ENCODE peak calls at places on chromosomes 1 and 21, in six cellular contexts. H is heart left ventricle, E is progenitor cell of endocrine pancreas, U is dorsolateral prefrontal cortex, G is GM13976, Y is psoas muscle. W is an unnamed sample.

GRCh38 chr1:115088871-115089442 is 346 bp downstream of the TSPAN2 start:
- DNase-seq in H (no peak), E (no peak), U (no peak), G (no peak), Y (no peak), W (peak)

GRCh38 chr21:42452401-42453018 is 43.5 kb downstream of the RSPH1 start:
- DNase-seq in H (no peak), E (no peak), U (no peak), G (no peak), Y (no peak), W (no peak)

GRCh38 chr1:45230537-45230936 is 24.1 kb upstream of the ZSWIM5 start:
- DNase-seq in H (no peak), E (no peak), U (no peak), G (peak), Y (no peak), W (no peak)

GRCh38 chr1:234342749-234343148 is 30.5 kb upstream of the COA6 start:
- DNase-seq in H (no peak), E (no peak), U (no peak), G (no peak), Y (no peak), W (no peak)

GRCh38 chr1:62082456-62083363 is 111.9 kb upstream of the L1TD1 start:
- DNase-seq in H (no peak), E (peak), U (peak), G (peak), Y (no peak), W (peak)

GRCh38 chr1:24203404-24203803 is 16.3 kb upstream of the IFNLR1 start:
- DNase-seq in H (no peak), E (no peak), U (no peak), G (no peak), Y (no peak), W (no peak)

GRCh38 chr1:177302365-177303044 is 131.7 kb downstream of the BRINP2 start:
- DNase-seq in H (peak), E (no peak), U (peak), G (no peak), Y (no peak), W (no peak)

GRCh38 chr1:241696172-241696814 is 44.2 kb downstream of the WDR64 start:
- DNase-seq in H (no peak), E (no peak), U (no peak), G (no peak), Y (no peak), W (no peak)

GRCh38 chr1:197437891-197438853 is 170.1 kb downstream of the CRB1 start:
- DNase-seq in H (no peak), E (no peak), U (no peak), G (no peak), Y (no peak), W (no peak)

GRCh38 chr1:152186556-152187285 is 27.7 kb upstream of the RPTN start:
- DNase-seq in H (no peak), E (no peak), U (no peak), G (no peak), Y (no peak), W (no peak)

GRCh38 chr1:38990401-38990745 is 703 bp upstream of the AKIRIN1 start:
- DNase-seq in H (no peak), E (no peak), U (no peak), G (no peak), Y (no peak), W (no peak)

GRCh38 chr1:90725961-90726715 is 9.0 kb upstream of the BARHL2 start:
- DNase-seq in H (no peak), E (no peak), U (no peak), G (peak), Y (no peak), W (no peak)

GRCh38 chr1:225554216-225554812 is 98.6 kb downstream of the ENAH start:
- DNase-seq in H (no peak), E (no peak), U (no peak), G (peak), Y (no peak), W (no peak)

GRCh38 chr1:68478662-68479061 is 18.2 kb downstream of the DEPDC1 start:
- DNase-seq in H (no peak), E (no peak), U (no peak), G (no peak), Y (no peak), W (no peak)

GRCh38 chr1:12773438-12773837 is at the start of gene PRAMEF12:
- DNase-seq in H (no peak), E (no peak), U (no peak), G (no peak), Y (no peak), W (no peak)

GRCh38 chr1:209220048-209220524 is 363.4 kb upstream of the CAMK1G start:
- DNase-seq in H (no peak), E (no peak), U (peak), G (no peak), Y (no peak), W (no peak)

GRCh38 chr1:19405761-19406481 is 79.4 kb downstream of the CAPZB start:
- DNase-seq in H (no peak), E (no peak), U (peak), G (no peak), Y (no peak), W (peak)

GRCh38 chr1:185376840-185377635 is 60.0 kb upstream of the IVNS1ABP start:
- DNase-seq in H (no peak), E (no peak), U (no peak), G (no peak), Y (no peak), W (no peak)
- TF ChIP-seq CTCF in H (no peak), E (no peak), U (no peak), G (no peak), Y (no peak), W (no peak)

DNA sequence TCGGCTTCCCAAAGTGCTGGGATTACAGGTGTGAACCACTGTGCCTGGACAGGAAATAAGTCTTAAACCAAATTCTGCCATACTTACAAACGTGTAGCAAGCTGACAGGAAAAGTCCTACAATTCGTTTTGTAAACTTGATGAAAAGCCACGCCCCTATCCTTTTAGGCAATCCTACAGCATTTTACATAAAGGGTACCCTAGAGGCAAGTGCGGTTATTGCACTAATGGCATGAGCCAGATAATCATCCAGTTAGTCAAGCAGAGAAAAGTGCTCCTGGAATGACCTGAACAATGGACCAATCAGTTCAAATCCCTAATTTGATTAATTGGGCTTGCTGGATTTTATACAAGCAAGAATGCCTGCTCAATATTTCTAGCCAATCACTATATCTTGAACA is 338.2 kb downstream of the KIF26B start:
- DNase-seq in H (no peak), E (no peak), U (no peak), G (no peak), Y (no peak), W (no peak)
- TF ChIP-seq CTCF in H (no peak), E (peak), U (no peak), G (no peak), Y (no peak), W (peak)

GRCh38 chr1:42945171-42945570 is 13.5 kb downstream of the SLC2A1 start:
- DNase-seq in H (no peak), E (no peak), U (no peak), G (no peak), Y (no peak), W (no peak)

GRCh38 chr1:42949312-42950145 is 9.1 kb downstream of the SLC2A1 start:
- DNase-seq in H (no peak), E (no peak), U (no peak), G (no peak), Y (no peak), W (no peak)

GRCh38 chr1:42947965-42948732 is 10.5 kb downstream of the SLC2A1 start:
- DNase-seq in H (no peak), E (no peak), U (no peak), G (no peak), Y (no peak), W (no peak)

GRCh38 chr1:42946120-42947009 is 12.3 kb downstream of the SLC2A1 start:
- DNase-seq in H (no peak), E (no peak), U (no peak), G (no peak), Y (no peak), W (no peak)

DNA sequence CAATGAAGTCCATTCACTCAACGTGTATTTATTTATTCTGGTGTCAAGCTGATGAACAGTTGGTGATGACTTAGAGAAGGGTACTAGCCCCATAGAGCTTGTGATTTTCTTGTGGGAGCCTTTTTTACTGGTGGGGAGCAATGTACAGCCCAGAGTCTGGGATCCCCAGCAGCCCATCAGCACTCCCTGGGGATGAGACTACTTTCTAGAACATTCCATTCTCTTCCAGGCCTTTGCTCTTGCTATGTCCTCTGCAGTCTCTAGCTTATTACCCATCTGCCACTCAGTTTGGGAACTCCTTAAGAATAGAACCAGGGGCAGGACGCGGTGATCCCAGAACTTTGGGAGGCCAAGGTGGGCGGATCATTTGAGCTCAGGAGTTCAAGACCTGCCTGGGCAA is 11.5 kb downstream of the SLC2A1 start:
- DNase-seq in H (no peak), E (no peak), U (no peak), G (no peak), Y (no peak), W (no peak)
- TF ChIP-seq CTCF in H (no peak), E (no peak), U (no peak), G (no peak), Y (no peak), W (no peak)

GRCh38 chr1:50955116-50955515 is 5.0 kb downstream of the FAF1 start:
- DNase-seq in H (no peak), E (no peak), U (no peak), G (no peak), Y (no peak), W (no peak)

GRCh38 chr1:50959303-50959912 is 659 bp downstream of the FAF1 start:
- DNase-seq in H (no peak), E (no peak), U (no peak), G (peak), Y (no peak), W (peak)

GRCh38 chr1:50964863-50965262 is 4.8 kb upstream of the FAF1 start:
- DNase-seq in H (no peak), E (no peak), U (no peak), G (no peak), Y (no peak), W (no peak)

DNA sequence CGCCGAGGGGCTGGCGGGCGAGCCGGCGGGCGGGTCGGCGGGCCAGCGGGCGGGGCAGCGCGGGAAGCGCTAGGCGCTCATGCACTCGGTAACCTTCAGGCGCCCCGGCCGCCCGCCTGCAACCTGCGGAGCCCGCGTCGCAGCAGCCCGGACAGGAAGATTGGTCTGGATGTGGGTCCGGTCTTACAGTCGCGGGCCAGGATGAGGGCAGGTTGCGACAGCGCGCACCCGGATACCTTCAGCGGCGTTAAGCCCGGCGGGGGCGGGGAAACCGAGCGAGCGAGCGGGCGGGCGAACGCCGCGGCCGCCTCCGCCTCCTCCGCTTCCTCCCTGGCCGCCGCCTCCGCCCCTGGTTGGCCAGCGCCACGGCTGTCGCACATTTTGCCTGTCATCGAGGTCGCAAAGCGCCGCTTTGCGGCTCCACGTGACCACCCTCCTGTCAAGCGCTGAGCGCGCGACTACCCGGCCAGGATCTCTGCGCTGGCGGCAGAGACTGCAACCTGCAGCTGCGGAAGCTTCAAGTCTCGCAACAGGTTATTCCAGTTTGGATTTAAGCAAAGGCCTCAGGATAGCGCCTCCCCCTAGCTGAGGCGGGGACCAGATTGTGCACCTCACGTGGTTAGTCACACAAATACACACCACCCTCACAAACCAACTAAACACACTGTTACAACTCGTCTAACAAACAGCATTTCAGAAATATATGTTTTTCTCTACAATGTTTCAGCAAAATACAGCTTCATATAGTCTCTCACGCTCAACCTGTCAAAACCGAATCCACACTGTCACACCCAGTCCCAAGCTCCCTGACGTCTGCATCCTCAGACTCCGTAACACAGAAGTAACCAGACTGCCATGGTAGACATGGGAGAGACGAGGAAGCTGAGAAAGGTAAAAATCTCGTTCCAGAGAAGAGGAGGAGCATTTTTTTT is at the start of gene FAF1:
- DNase-seq in H (peak), E (peak), U (peak), G (peak), Y (peak), W (peak)
- TF ChIP-seq CTCF in H (no peak), E (peak), U (peak), G (no peak), Y (peak), W (peak)

GRCh38 chr1:41393993-41394392 is 32.8 kb downstream of the FOXO6 start:
- DNase-seq in H (no peak), E (no peak), U (no peak), G (no peak), Y (no peak), W (no peak)

GRCh38 chr1:41396084-41396483 is 34.9 kb downstream of the FOXO6 start:
- DNase-seq in H (no peak), E (no peak), U (no peak), G (no peak), Y (no peak), W (no peak)

GRCh38 chr1:41394405-41394804 is 33.2 kb downstream of the FOXO6 start:
- DNase-seq in H (no peak), E (no peak), U (no peak), G (no peak), Y (no peak), W (no peak)

GRCh38 chr1:41395599-41395956 is 34.3 kb downstream of the FOXO6 start:
- DNase-seq in H (no peak), E (no peak), U (no peak), G (no peak), Y (no peak), W (no peak)

DNA sequence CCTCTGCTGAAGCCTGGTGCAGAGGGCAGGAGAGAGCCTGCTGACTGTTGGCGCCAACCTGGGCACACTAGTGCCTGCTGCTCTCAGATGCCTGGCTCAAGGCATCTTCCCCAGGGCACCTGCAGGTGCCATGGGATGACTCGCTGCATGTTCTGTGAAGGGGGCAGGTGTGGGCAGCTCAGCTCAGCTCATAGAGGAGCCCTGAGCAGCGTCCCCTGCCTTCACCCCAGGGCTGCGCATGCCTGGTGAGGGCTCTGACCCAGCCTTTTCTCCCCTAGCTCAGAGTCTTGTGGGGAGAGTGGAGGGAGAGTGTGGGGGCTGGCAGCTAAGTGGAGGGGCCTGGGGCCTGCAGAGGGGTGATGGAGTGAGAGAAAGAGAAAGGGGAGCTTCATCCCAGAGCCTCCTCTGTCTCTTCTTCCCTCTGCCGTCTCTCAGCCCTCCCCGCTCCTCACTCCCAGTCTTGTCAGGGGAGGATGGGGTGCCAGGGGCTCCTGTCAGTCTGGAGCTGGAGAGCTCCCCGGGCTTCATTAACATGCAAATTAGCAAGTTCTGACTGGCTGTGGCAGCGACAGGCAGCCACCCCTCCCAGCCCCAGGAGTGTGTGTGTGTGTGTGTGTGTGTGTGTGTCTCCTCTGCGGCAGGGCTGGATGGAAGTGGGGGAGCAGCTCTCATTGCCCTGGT is 33.8 kb downstream of the FOXO6 start:
- DNase-seq in H (no peak), E (no peak), U (peak), G (no peak), Y (no peak), W (no peak)
- TF ChIP-seq CTCF in H (no peak), E (peak), U (no peak), G (no peak), Y (no peak), W (no peak)

GRCh38 chr1:161020573-161021167 is at the start of gene F11R:
- DNase-seq in H (peak), E (peak), U (no peak), G (peak), Y (peak), W (peak)
- TF ChIP-seq CTCF in H (no peak), E (peak), U (no peak), G (no peak), Y (peak), W (peak)

GRCh38 chr1:41417335-41417682 is 56.1 kb downstream of the FOXO6 start:
- DNase-seq in H (no peak), E (no peak), U (no peak), G (no peak), Y (no peak), W (no peak)

GRCh38 chr1:41420351-41420750 is 59.1 kb downstream of the FOXO6 start:
- DNase-seq in H (no peak), E (no peak), U (no peak), G (no peak), Y (no peak), W (no peak)

GRCh38 chr1:41419584-41420295 is 58.5 kb downstream of the FOXO6 start:
- DNase-seq in H (no peak), E (no peak), U (no peak), G (no peak), Y (no peak), W (no peak)

GRCh38 chr1:41417746-41418145 is 56.5 kb downstream of the FOXO6 start:
- DNase-seq in H (no peak), E (no peak), U (no peak), G (no peak), Y (no peak), W (no peak)

GRCh38 chr1:41418868-41419583 is 57.8 kb downstream of the FOXO6 start:
- DNase-seq in H (peak), E (no peak), U (peak), G (no peak), Y (peak), W (no peak)
- TF ChIP-seq CTCF in H (peak), E (no peak), U (no peak), G (no peak), Y (peak), W (no peak)